ENCODE peak calls at places on chromosome 3, in seven cellular contexts. Z is caudate nucleus; E is endothelial cell; V is activated CD4-positive, alpha-beta T cell treated with anti-CD3 and anti-CD28 coated beads, Interleukin-2, amount 50 U/mL, for 1 hour; O is G401; L is right lobe of liver; Y is stimulated activated CD8-positive, alpha-beta memory T cell treated with anti-CD3 and anti-CD28 coated beads, Interleukin-2, amount 100 ng/mL, for 48 hours. K is an unnamed sample.

GRCh38 chr3:190303887-190304286 is 18.4 kb downstream of the CLDN1 start:
- DNase-seq in E (no peak), Z (no peak), Y (no peak), L (no peak), O (no peak), V (no peak), K (no peak)

GRCh38 chr3:139934557-139935070 is 371 bp upstream of the CLSTN2 start:
- DNase-seq in Z (peak), Y (no peak), O (peak), E (peak), L (peak), V (no peak), K (no peak)

GRCh38 chr3:189277711-189278110 is 105.9 kb downstream of the TPRG1 start:
- DNase-seq in L (no peak), V (no peak), E (no peak), Y (no peak), Z (no peak), O (no peak), K (no peak)

GRCh38 chr3:181631901-181632300 is 79.8 kb upstream of the SOX2 start:
- DNase-seq in O (no peak), E (no peak), Y (no peak), L (no peak), V (no peak), Z (no peak), K (no peak)

GRCh38 chr3:126941721-126942270 is 41.1 kb upstream of the PLXNA1 start:
- DNase-seq in E (no peak), L (no peak), Y (no peak), Z (no peak), V (no peak), O (no peak), K (no peak)

GRCh38 chr3:42830437-42831320 is 21.4 kb downstream of the ACKR2 start:
- DNase-seq in E (no peak), Y (no peak), Z (no peak), O (peak), L (no peak), V (no peak), K (no peak)

GRCh38 chr3:64612916-64613526 is 74.8 kb downstream of the ADAMTS9 start:
- DNase-seq in E (no peak), V (no peak), L (peak), Y (no peak), O (no peak), Z (no peak), K (no peak)

GRCh38 chr3:67655364-67656121 is 1.1 kb upstream of the SUCLG2 start:
- DNase-seq in O (no peak), V (peak), Y (peak), Z (no peak), L (no peak), E (no peak), K (peak)

GRCh38 chr3:150170843-150171513 is 200.3 kb upstream of the PFN2 start:
- DNase-seq in Z (peak), L (no peak), V (no peak), E (no peak), Y (no peak), O (no peak), K (no peak)

K was measured in Peyer's patch.